ENCODE peak calls at places on chromosomes 1 and 21, in nine cellular contexts. H, I, A, F, L, W, T, G and Z are unnamed samples.

GRCh38 chr1:108050911-108051624 is 86.1 kb upstream of the VAV3 start:
- DNase-seq in L (no peak), W (peak; percentile 12), F (no peak), H (no peak), G (no peak), T (no peak), A (no peak), I (no peak), Z (no peak)

GRCh38 chr1:31745898-31746668 is 18.1 kb downstream of the ADGRB2 start:
- DNase-seq in W (peak; percentile 76), I (no peak), L (no peak), G (no peak), H (no peak), F (no peak), T (no peak), A (no peak), Z (no peak)

GRCh38 chr1:31696246-31696645 is 7.6 kb downstream of the COL16A1 start:
- DNase-seq in I (no peak), F (no peak), L (no peak), W (peak; percentile 35), A (no peak), G (no peak), T (peak; percentile 11), H (no peak), Z (no peak)

GRCh38 chr1:2523191-2523890 is 3.1 kb downstream of the PANK4 start:
- DNase-seq in T (no peak), H (no peak), G (no peak), W (no peak), L (peak; percentile 66), F (no peak), A (no peak), I (peak; percentile 50), Z (peak; percentile 74)

GRCh38 chr1:23325393-23325792 is 18.7 kb downstream of the HNRNPR start:
- DNase-seq in F (no peak), L (no peak), H (no peak), T (no peak), W (no peak), G (no peak), A (no peak), I (no peak), Z (no peak)

GRCh38 chr1:169529068-169529642 is 43.4 kb upstream of the SLC19A2 start:
- DNase-seq in G (peak; percentile 62), L (no peak), H (no peak), T (peak; percentile 64), I (peak; percentile 42), W (no peak), A (peak; percentile 63), F (peak; percentile 52), Z (no peak)

GRCh38 chr1:85894651-85895050 is 186.4 kb upstream of the ZNHIT6 start:
- DNase-seq in H (peak; percentile 49), L (peak; percentile 46), T (no peak), I (peak; percentile 45), A (peak; percentile 23), W (peak; percentile 60), F (peak; percentile 2), G (peak; percentile 48), Z (no peak)

GRCh38 chr1:186904361-186904760 is 75.6 kb downstream of the PLA2G4A start:
- DNase-seq in G (no peak), I (no peak), W (no peak), T (no peak), A (no peak), F (no peak), H (no peak), L (no peak), Z (no peak)

GRCh38 chr21:44738621-44739020 is 27.2 kb upstream of the TSPEAR start:
- DNase-seq in T (no peak), A (no peak), G (no peak), F (no peak), W (no peak), H (no peak), L (no peak), I (no peak), Z (no peak)

GRCh38 chr1:18775341-18775740 is 84.1 kb downstream of the TAS1R2 start:
- DNase-seq in I (no peak), F (no peak), H (no peak), T (no peak), L (no peak), W (no peak), G (no peak), A (no peak), Z (no peak)

GRCh38 chr1:43427524-43427923 is 26.2 kb downstream of the HYI start:
- DNase-seq in W (no peak), I (no peak), A (no peak), H (no peak), G (no peak), L (no peak), F (no peak), T (no peak), Z (no peak)